ENCODE peak calls at places on chromosomes 13 and 19, in five cellular contexts. U is activated CD8-positive, alpha-beta T cell treated with anti-CD3 and anti-CD28 coated beads, Interleukin-2, amount 10 ng/mL, durations not matched to agents 7 days and 5 days; G is gastrocnemius medialis; B is RWPE2; O is left cardiac atrium. J is an unnamed sample.
A peak's percentile ranks its signal among the peaks of the same experiment; 100 is the strongest.

GRCh38 chr13:38415233-38415632 is 65.6 kb downstream of the UFM1 start:
- ATAC-seq in O (peak; percentile 73), G (no peak), B (peak; percentile 45), U (peak; percentile 82), J (no peak)

GRCh38 chr13:87356314-87356713 is 314.9 kb upstream of the SLITRK5 start:
- ATAC-seq in U (no peak), B (no peak), G (no peak), O (no peak), J (no peak)

GRCh38 chr19:54297759-54298305 is 15.1 kb downstream of the LILRA5 start:
- ATAC-seq in G (no peak), O (no peak), U (peak; percentile 23), B (no peak), J (no peak)

GRCh38 chr13:66358564-66358963 is 871.6 kb downstream of the PCDH9 start:
- ATAC-seq in U (no peak), G (no peak), B (no peak), O (no peak), J (no peak)

GRCh38 chr13:51714663-51715168 is 89.2 kb downstream of the DHRS12 start:
- ATAC-seq in G (no peak), B (peak; percentile 94), O (no peak), U (no peak), J (no peak)

GRCh38 chr13:20428666-20429644 is 96.7 kb downstream of the CRYL1 start:
- ATAC-seq in B (no peak), O (no peak), G (no peak), U (no peak), J (no peak)

GRCh38 chr19:8209111-8209964 is at the start of gene CERS4:
- ATAC-seq in U (peak; percentile 86), G (peak; percentile 39), B (peak; percentile 73), O (peak; percentile 94), J (peak; percentile 88)

GRCh38 chr13:114100446-114101320 is 31.7 kb downstream of the RASA3 start:
- ATAC-seq in G (peak; percentile 2), B (no peak), O (peak; percentile 58), U (no peak), J (no peak)

GRCh38 chr13:48783181-48783630 is 129.5 kb downstream of the CYSLTR2 start:
- ATAC-seq in B (peak; percentile 88), G (peak; percentile 78), U (no peak), O (peak; percentile 79), J (peak; percentile 79)

GRCh38 chr13:76023644-76024043 is 387.5 kb downstream of the LMO7 start:
- ATAC-seq in O (no peak), B (peak; percentile 99), U (no peak), G (no peak), J (no peak)

GRCh38 chr19:56132316-56132822 is 8.7 kb upstream of the ZNF444 start:
- ATAC-seq in O (peak; percentile 92), U (no peak), G (no peak), B (no peak), J (peak; percentile 79)

GRCh38 chr13:29936051-29936813 is 85.8 kb upstream of the UBL3 start:
- ATAC-seq in B (no peak), U (peak; percentile 28), G (no peak), O (no peak), J (no peak)

GRCh38 chr13:40247845-40248244 is 418.6 kb downstream of the FOXO1 start:
- ATAC-seq in B (no peak), O (no peak), G (no peak), U (no peak), J (no peak)

GRCh38 chr19:46978470-46978869 is 41.2 kb upstream of the NPAS1 start:
- ATAC-seq in O (no peak), G (no peak), B (no peak), U (no peak), J (no peak)

GRCh38 chr19:33290082-33290815 is 12.1 kb downstream of the CEBPA start:
- ATAC-seq in B (no peak), G (no peak), O (peak; percentile 58), U (no peak), J (no peak)

GRCh38 chr13:53197424-53197823 is 168.8 kb downstream of the OLFM4 start:
- ATAC-seq in G (no peak), B (no peak), O (no peak), U (no peak), J (no peak)

GRCh38 chr19:594265-594870 is 4.7 kb downstream of the HCN2 start:
- ATAC-seq in O (no peak), B (no peak), G (no peak), U (no peak), J (no peak)

GRCh38 chr19:47973529-47973928 is 18.4 kb downstream of the BSPH1 start:
- ATAC-seq in G (no peak), B (no peak), U (no peak), O (no peak), J (no peak)

GRCh38 chr19:23436318-23436717 is 41.0 kb upstream of the ZNF91 start:
- ATAC-seq in O (no peak), B (no peak), U (no peak), G (no peak), J (no peak)